ENCODE peak calls at places on chromosomes 7 and 10, in four cellular contexts. G, H, M and A are unnamed samples.

GRCh38 chr10:58827381-58827780 is 314.7 kb downstream of the BICC1 start:
- DNase-seq in G (no peak), H (no peak), M (peak), A (no peak)

GRCh38 chr7:67696124-67696523 is 699.5 kb downstream of the TYW1 start:
- DNase-seq in G (no peak), H (no peak), M (no peak), A (no peak)

GRCh38 chr7:93378131-93378530 is 146.0 kb downstream of the VPS50 start:
- DNase-seq in G (no peak), H (no peak), M (no peak), A (no peak)

GRCh38 chr7:28017372-28017771 is 163.2 kb downstream of the JAZF1 start:
- DNase-seq in G (no peak), H (no peak), M (no peak), A (peak)

GRCh38 chr7:37095122-37095521 is 353.5 kb downstream of the ELMO1 start:
- DNase-seq in G (no peak), H (no peak), M (no peak), A (no peak)

GRCh38 chr10:27998954-27999275 is at the start of gene ODAD2:
- DNase-seq in G (no peak), H (no peak), M (peak), A (no peak)

GRCh38 chr7:106893591-106893990 is 28.5 kb downstream of the PIK3CG start:
- DNase-seq in G (no peak), H (no peak), M (peak), A (no peak)

GRCh38 chr7:91357929-91358328 is 93.7 kb downstream of the FZD1 start:
- DNase-seq in G (no peak), H (no peak), M (no peak), A (no peak)

GRCh38 chr10:132045324-132045723 is 20.4 kb upstream of the JAKMIP3 start:
- DNase-seq in G (no peak), H (no peak), M (no peak), A (no peak)

GRCh38 chr10:89302628-89303027 is 782 bp downstream of the IFIT2 start:
- DNase-seq in G (no peak), H (no peak), M (peak), A (peak)

GRCh38 chr7:30422922-30423321 is 55.7 kb downstream of the NOD1 start:
- DNase-seq in G (no peak), H (no peak), M (peak), A (no peak)

GRCh38 chr7:90917536-90917935 is 321.4 kb downstream of the CDK14 start:
- DNase-seq in G (no peak), H (no peak), M (no peak), A (no peak)

GRCh38 chr7:71486856-71487628 is 355.1 kb downstream of the GALNT17 start:
- DNase-seq in G (no peak), H (no peak), M (no peak), A (no peak)

GRCh38 chr7:5276611-5277010 is 6.1 kb upstream of the SLC29A4 start:
- DNase-seq in G (no peak), H (no peak), M (no peak), A (no peak)

GRCh38 chr10:3635248-3635647 is 149.8 kb downstream of the KLF6 start:
- DNase-seq in G (no peak), H (no peak), M (no peak), A (peak)

GRCh38 chr7:29567174-29567573 is 3.5 kb downstream of the PRR15 start:
- DNase-seq in G (no peak), H (no peak), M (no peak), A (peak)

GRCh38 chr10:74841265-74841973 is 15.0 kb downstream of the KAT6B start:
- DNase-seq in G (no peak), H (no peak), M (no peak), A (no peak)

GRCh38 chr10:19826712-19827111 is 10.5 kb downstream of the PLXDC2 start:
- DNase-seq in G (no peak), H (no peak), M (no peak), A (no peak)

GRCh38 chr10:108787932-108788331 is 1135.4 kb downstream of the XPNPEP1 start:
- DNase-seq in G (no peak), H (no peak), M (peak), A (peak)

GRCh38 chr7:121803041-121803440 is 69.9 kb upstream of the PTPRZ1 start:
- DNase-seq in G (no peak), H (no peak), M (no peak), A (peak)

GRCh38 chr10:96496281-96496925 is 17.3 kb downstream of the TLL2 start:
- DNase-seq in G (no peak), H (peak), M (peak), A (peak)

GRCh38 chr7:100575206-100575631 is 1.5 kb upstream of the SAP25 start:
- DNase-seq in G (no peak), H (no peak), M (no peak), A (no peak)